ENCODE peak calls at places on chromosomes 11 and 22, in six cellular contexts. O is left lung; D is naive B cell; R is activated CD4-positive, CD25-positive, alpha-beta regulatory T cell treated with anti-CD3 and anti-CD28 coated beads, Interleukin-2, amount 50 U/mL, for 16 hours; Q is NCI-H2029; K is erythroblast. E is an unnamed sample.

GRCh38 chr22:36386351-36386899 is 1.3 kb downstream of the MYH9 start:
- DNase-seq in O (peak; percentile 88), D (no peak), R (no peak), Q (peak; percentile 88), K (peak; percentile 66), E (peak; percentile 69)

GRCh38 chr11:72353861-72354260 is 80.5 kb downstream of the CLPB start:
- DNase-seq in O (no peak), D (no peak), R (no peak), Q (no peak), K (peak; percentile 47), E (no peak)

GRCh38 chr11:64762916-64763803 is 3.4 kb upstream of the PYGM start:
- DNase-seq in O (peak; percentile 50), D (peak; percentile 44), R (no peak), Q (no peak), K (no peak), E (no peak)

GRCh38 chr11:89405629-89406028 is 85.5 kb downstream of the NOX4 start:
- DNase-seq in O (no peak), D (no peak), R (no peak), Q (no peak), K (no peak), E (no peak)

GRCh38 chr11:30128269-30128932 is 102.4 kb upstream of the FSHB start:
- DNase-seq in O (no peak), D (no peak), R (no peak), Q (no peak), K (peak; percentile 30), E (no peak)

GRCh38 chr11:67268036-67268683 is 1.9 kb downstream of the GRK2 start:
- DNase-seq in O (no peak), D (peak; percentile 77), R (no peak), Q (no peak), K (peak; percentile 48), E (peak; percentile 78)

GRCh38 chr11:9250139-9250582 is 15.0 kb downstream of the DENND5A start:
- DNase-seq in O (no peak), D (no peak), R (no peak), Q (no peak), K (no peak), E (no peak)

GRCh38 chr22:43582394-43582793 is 170.6 kb downstream of the MPPED1 start:
- DNase-seq in O (no peak), D (no peak), R (no peak), Q (no peak), K (no peak), E (no peak)

GRCh38 chr22:32037236-32037635 is 5.8 kb upstream of the SLC5A1 start:
- DNase-seq in O (no peak), D (no peak), R (no peak), Q (no peak), K (no peak), E (no peak)

GRCh38 chr11:125071408-125071807 is 8.3 kb downstream of the SLC37A2 start:
- DNase-seq in O (no peak), D (no peak), R (no peak), Q (no peak), K (peak; percentile 25), E (no peak)

GRCh38 chr11:134503104-134503503 is 91.1 kb upstream of the B3GAT1 start:
- DNase-seq in O (peak; percentile 72), D (no peak), R (no peak), Q (no peak), K (no peak), E (peak; percentile 21)

GRCh38 chr11:74257934-74258553 is 53.4 kb downstream of the P4HA3 start:
- DNase-seq in O (no peak), D (no peak), R (no peak), Q (peak; percentile 23), K (no peak), E (no peak)

GRCh38 chr11:3152471-3153110 is 12.5 kb downstream of the OSBPL5 start:
- DNase-seq in O (peak; percentile 77), D (no peak), R (no peak), Q (no peak), K (no peak), E (no peak)

GRCh38 chr11:33319965-33320813 is 63.0 kb downstream of the HIPK3 start:
- DNase-seq in O (no peak), D (no peak), R (no peak), Q (no peak), K (peak; percentile 15), E (no peak)

GRCh38 chr11:38130514-38130913 is 1532.5 kb upstream of the RAG2 start:
- DNase-seq in O (no peak), D (no peak), R (no peak), Q (no peak), K (no peak), E (no peak)

GRCh38 chr11:61198948-61199523 is 4.3 kb upstream of the PGA3 start:
- DNase-seq in O (no peak), D (no peak), R (no peak), Q (no peak), K (no peak), E (no peak)

GRCh38 chr11:121929581-121929980 is 186.4 kb downstream of the BLID start:
- DNase-seq in O (no peak), D (no peak), R (no peak), Q (peak; percentile 57), K (no peak), E (no peak)

GRCh38 chr11:30488304-30488998 is 97.7 kb downstream of the MPPED2 start:
- DNase-seq in O (no peak), D (no peak), R (no peak), Q (peak; percentile 90), K (no peak), E (no peak)

GRCh38 chr11:79333381-79333780 is 107.4 kb downstream of the TENM4 start:
- DNase-seq in O (no peak), D (no peak), R (no peak), Q (no peak), K (no peak), E (no peak)

GRCh38 chr22:43330178-43331063 is 12.8 kb downstream of the SCUBE1 start:
- DNase-seq in O (no peak), D (no peak), R (no peak), Q (no peak), K (no peak), E (no peak)

GRCh38 chr11:6604081-6604626 is 580 bp downstream of the ILK start:
- DNase-seq in O (no peak), D (peak; percentile 46), R (peak; percentile 16), Q (peak; percentile 14), K (peak; percentile 70), E (no peak)

GRCh38 chr11:10537587-10537986 is 3.4 kb downstream of the RNF141 start:
- DNase-seq in O (no peak), D (no peak), R (no peak), Q (no peak), K (peak; percentile 16), E (no peak)

GRCh38 chr11:45026835-45027234 is 76.2 kb upstream of the TP53I11 start:
- DNase-seq in O (no peak), D (no peak), R (no peak), Q (no peak), K (no peak), E (no peak)

GRCh38 chr11:62879554-62879953 is 1.1 kb upstream of the SLC3A2 start:
- DNase-seq in O (no peak), D (no peak), R (no peak), Q (no peak), K (no peak), E (no peak)

GRCh38 chr22:22902247-22902962 is 14.8 kb downstream of the IGLL5 start:
- DNase-seq in O (peak; percentile 56), D (no peak), R (no peak), Q (no peak), K (no peak), E (no peak)

GRCh38 chr11:128692750-128693578 is 908 bp upstream of the FLI1 start:
- DNase-seq in O (peak; percentile 89), D (peak; percentile 37), R (no peak), Q (no peak), K (no peak), E (no peak)

E was measured in CD14-positive monocyte.